ENCODE peak calls at places on chromosome 6, in ten cellular contexts. L is activated T-cell treated with anti-CD3 and anti-CD28 coated beads for 48 hours; B is NCI-H524; T is activated CD8-positive, alpha-beta memory T cell treated with anti-CD3 and anti-CD28 coated beads, Interleukin-2, amount 50 U/mL, for 4 hours; G is T-helper 1 cell; E is ascending aorta; W is NCI-H2081; V is sciatic nerve; O is ecto neural progenitor cell; I is stimulated activated CD4-positive, alpha-beta T cell treated with anti-CD3 and anti-CD28 coated beads, Interleukin-2, amount 100 ng/mL, for 48 hours. R is an unnamed sample.

GRCh38 chr6:42226251-42227143 is 8.8 kb upstream of the MRPS10 start:
- DNase-seq in L (no peak), B (no peak), T (no peak), G (no peak), E (no peak), W (no peak), V (no peak), O (no peak), I (no peak), R (no peak)

GRCh38 chr6:149923327-149923986 is 536 bp upstream of the RAET1G start:
- DNase-seq in L (no peak), B (no peak), T (no peak), G (no peak), E (no peak), W (no peak), V (no peak), O (no peak), I (no peak), R (no peak)

GRCh38 chr6:24125980-24126379 is at the start of gene NRSN1:
- DNase-seq in L (no peak), B (peak), T (no peak), G (no peak), E (no peak), W (peak), V (no peak), O (peak), I (no peak), R (no peak)

GRCh38 chr6:33672808-33673207 is 38.7 kb downstream of the UQCC2 start:
- DNase-seq in L (no peak), B (no peak), T (no peak), G (no peak), E (peak), W (no peak), V (peak), O (peak), I (no peak), R (no peak)

GRCh38 chr6:117463762-117464665 is 18.5 kb upstream of the DCBLD1 start:
- DNase-seq in L (no peak), B (no peak), T (no peak), G (no peak), E (no peak), W (no peak), V (no peak), O (no peak), I (no peak), R (no peak)

GRCh38 chr6:170265655-170266054 is 25.2 kb downstream of the DLL1 start:
- DNase-seq in L (no peak), B (peak), T (no peak), G (no peak), E (no peak), W (peak), V (no peak), O (no peak), I (no peak), R (no peak)

GRCh38 chr6:20377623-20378265 is 23.9 kb upstream of the E2F3 start:
- DNase-seq in L (no peak), B (no peak), T (no peak), G (no peak), E (no peak), W (no peak), V (no peak), O (no peak), I (no peak), R (no peak)

GRCh38 chr6:131062245-131063027 is 609 bp downstream of the EPB41L2 start:
- DNase-seq in L (peak), B (no peak), T (peak), G (no peak), E (peak), W (no peak), V (peak), O (peak), I (no peak), R (no peak)

GRCh38 chr6:40852667-40853383 is 186.2 kb downstream of the UNC5CL start:
- DNase-seq in L (no peak), B (no peak), T (no peak), G (no peak), E (no peak), W (no peak), V (no peak), O (peak), I (peak), R (no peak)

GRCh38 chr6:106178900-106179299 is 92.8 kb downstream of the PRDM1 start:
- DNase-seq in L (no peak), B (no peak), T (no peak), G (no peak), E (no peak), W (no peak), V (no peak), O (no peak), I (no peak), R (no peak)

GRCh38 chr6:26197736-26198625 is 110.8 kb downstream of the HFE start:
- DNase-seq in L (peak), B (peak), T (peak), G (no peak), E (no peak), W (peak), V (no peak), O (no peak), I (peak), R (no peak)

GRCh38 chr6:98601697-98602096 is 232.7 kb upstream of the POU3F2 start:
- DNase-seq in L (no peak), B (no peak), T (no peak), G (no peak), E (no peak), W (no peak), V (no peak), O (peak), I (no peak), R (no peak)

GRCh38 chr6:105519954-105520353 is 117.1 kb upstream of the PREP start:
- DNase-seq in L (no peak), B (no peak), T (no peak), G (no peak), E (no peak), W (no peak), V (no peak), O (no peak), I (no peak), R (no peak)

GRCh38 chr6:11632795-11633511 is 95.4 kb downstream of the TMEM170B start:
- DNase-seq in L (no peak), B (no peak), T (no peak), G (no peak), E (peak), W (no peak), V (no peak), O (no peak), I (no peak), R (no peak)

GRCh38 chr6:17828149-17828548 is 121.4 kb upstream of the NUP153 start:
- DNase-seq in L (no peak), B (no peak), T (no peak), G (no peak), E (no peak), W (no peak), V (no peak), O (no peak), I (no peak), R (no peak)

GRCh38 chr6:132264101-132264500 is 137.2 kb downstream of the MOXD1 start:
- DNase-seq in L (no peak), B (no peak), T (no peak), G (no peak), E (no peak), W (no peak), V (no peak), O (no peak), I (no peak), R (no peak)

GRCh38 chr6:10970731-10971130 is 73.4 kb downstream of the ELOVL2 start:
- DNase-seq in L (no peak), B (no peak), T (no peak), G (no peak), E (no peak), W (no peak), V (no peak), O (no peak), I (no peak), R (no peak)

GRCh38 chr6:87164004-87164403 is 8.6 kb downstream of the ZNF292 start:
- DNase-seq in L (no peak), B (no peak), T (no peak), G (no peak), E (no peak), W (no peak), V (no peak), O (no peak), I (no peak), R (no peak)

GRCh38 chr6:31091680-31092079 is 20.7 kb downstream of the C6orf15 start:
- DNase-seq in L (no peak), B (no peak), T (no peak), G (no peak), E (no peak), W (no peak), V (no peak), O (no peak), I (no peak), R (no peak)

GRCh38 chr6:114194362-114195343 is 148.2 kb downstream of the HS3ST5 start:
- DNase-seq in L (no peak), B (no peak), T (no peak), G (no peak), E (no peak), W (no peak), V (no peak), O (no peak), I (no peak), R (no peak)

GRCh38 chr6:5067305-5067704 is 17.8 kb upstream of the PPP1R3G start:
- DNase-seq in L (no peak), B (no peak), T (no peak), G (no peak), E (no peak), W (no peak), V (no peak), O (no peak), I (no peak), R (no peak)

GRCh38 chr6:31572041-31572911 is at the start of gene LTA:
- DNase-seq in L (peak), B (no peak), T (peak), G (peak), E (no peak), W (no peak), V (no peak), O (no peak), I (no peak), R (peak)

GRCh38 chr6:52576392-52577021 is 353 bp downstream of the TRAM2 start:
- DNase-seq in L (peak), B (peak), T (peak), G (peak), E (peak), W (peak), V (no peak), O (no peak), I (peak), R (peak)

GRCh38 chr6:73200735-73201134 is 24.6 kb downstream of the KHDC1L start:
- DNase-seq in L (no peak), B (no peak), T (no peak), G (no peak), E (no peak), W (no peak), V (no peak), O (no peak), I (no peak), R (no peak)

GRCh38 chr6:12472601-12473038 is 182.5 kb downstream of the EDN1 start:
- DNase-seq in L (no peak), B (no peak), T (no peak), G (no peak), E (peak), W (no peak), V (no peak), O (no peak), I (no peak), R (no peak)

GRCh38 chr6:30162265-30163089 is 869 bp upstream of the TRIM15 start:
- DNase-seq in L (no peak), B (no peak), T (no peak), G (no peak), E (no peak), W (no peak), V (no peak), O (no peak), I (no peak), R (no peak)

GRCh38 chr6:83815631-83816030 is 37.5 kb upstream of the RIPPLY2 start:
- DNase-seq in L (no peak), B (no peak), T (no peak), G (no peak), E (no peak), W (no peak), V (no peak), O (no peak), I (no peak), R (no peak)

GRCh38 chr6:55131616-55132015 is 42.7 kb upstream of the HCRTR2 start:
- DNase-seq in L (no peak), B (no peak), T (no peak), G (no peak), E (no peak), W (no peak), V (no peak), O (no peak), I (no peak), R (no peak)

GRCh38 chr6:49205526-49205925 is 257.5 kb downstream of the MMUT start:
- DNase-seq in L (no peak), B (no peak), T (no peak), G (no peak), E (no peak), W (peak), V (no peak), O (no peak), I (no peak), R (no peak)

GRCh38 chr6:53718597-53719460 is 53.3 kb upstream of the KLHL31 start:
- DNase-seq in L (no peak), B (peak), T (no peak), G (no peak), E (peak), W (peak), V (no peak), O (no peak), I (no peak), R (no peak)

GRCh38 chr6:13383280-13384163 is 55.2 kb upstream of the TBC1D7 start:
- DNase-seq in L (no peak), B (no peak), T (no peak), G (no peak), E (no peak), W (peak), V (no peak), O (no peak), I (no peak), R (no peak)

GRCh38 chr6:42929928-42930360 is 664 bp downstream of the CNPY3 start:
- DNase-seq in L (peak), B (peak), T (peak), G (peak), E (no peak), W (peak), V (peak), O (no peak), I (peak), R (peak)

GRCh38 chr6:64777941-64778785 is 928.9 kb downstream of the EYS start:
- DNase-seq in L (no peak), B (no peak), T (no peak), G (no peak), E (no peak), W (no peak), V (no peak), O (no peak), I (no peak), R (no peak)

GRCh38 chr6:104958720-104959452 is 2.0 kb downstream of the LIN28B start:
- DNase-seq in L (no peak), B (no peak), T (no peak), G (no peak), E (no peak), W (peak), V (no peak), O (no peak), I (no peak), R (no peak)

GRCh38 chr6:19336579-19336978 is 500.6 kb upstream of the ID4 start:
- DNase-seq in L (no peak), B (no peak), T (no peak), G (no peak), E (no peak), W (no peak), V (no peak), O (no peak), I (no peak), R (no peak)

GRCh38 chr6:133203344-133203697 is 37.8 kb upstream of the EYA4 start:
- DNase-seq in L (no peak), B (no peak), T (no peak), G (no peak), E (no peak), W (no peak), V (no peak), O (no peak), I (no peak), R (no peak)